ENCODE peak calls at places on chromosomes 11 and 22, in seven cellular contexts. Z is IMR-90, J is H1, X is neuronal stem cell, C is trophoblast cell, E is mesendoderm, H is H9. W is an unnamed sample.

GRCh38 chr22:19962909-19963806 is 21.5 kb upstream of the TXNRD2 start:
- DNase-seq in J (no peak), C (peak), X (no peak), Z (peak), E (peak), H (peak), W (peak)

GRCh38 chr22:45291931-45292290 is 7.2 kb downstream of the UPK3A start:
- DNase-seq in H (no peak), E (no peak), X (no peak), J (no peak), C (no peak), Z (no peak), W (no peak)

GRCh38 chr22:46754110-46754799 is 8.2 kb upstream of the TBC1D22A start:
- DNase-seq in E (no peak), H (no peak), Z (peak), J (no peak), C (peak), X (no peak), W (peak)

GRCh38 chr11:114080769-114081168 is 21.3 kb downstream of the ZBTB16 start:
- DNase-seq in E (no peak), X (no peak), H (no peak), J (no peak), C (no peak), Z (no peak), W (no peak)

GRCh38 chr11:125638315-125638714 is 13.4 kb downstream of the CHEK1 start:
- DNase-seq in C (no peak), E (no peak), J (no peak), H (no peak), X (no peak), Z (no peak), W (no peak)

GRCh38 chr22:23696326-23696851 is 5.6 kb downstream of the RGL4 start:
- DNase-seq in E (no peak), H (no peak), J (no peak), Z (peak), C (no peak), X (no peak), W (no peak)

GRCh38 chr11:18701614-18702216 is 3.1 kb downstream of the TMEM86A start:
- DNase-seq in Z (no peak), C (no peak), J (no peak), X (no peak), E (no peak), H (no peak), W (no peak)

GRCh38 chr22:26894766-26895485 is 237.5 kb downstream of the MIAT start:
- DNase-seq in J (no peak), E (no peak), X (no peak), Z (peak), H (no peak), C (no peak), W (peak)

GRCh38 chr11:86728562-86728961 is 56.1 kb upstream of the ME3 start:
- DNase-seq in C (no peak), H (no peak), E (no peak), Z (no peak), X (no peak), J (no peak), W (no peak)

GRCh38 chr11:102313225-102313940 is 3.9 kb upstream of the BIRC3 start:
- DNase-seq in E (no peak), J (no peak), Z (no peak), X (no peak), C (no peak), H (no peak), W (no peak)

GRCh38 chr11:125092669-125093068 is 18.8 kb downstream of the TMEM218 start:
- DNase-seq in Z (no peak), C (no peak), H (no peak), E (no peak), X (no peak), J (no peak), W (no peak)

GRCh38 chr11:60905551-60906113 is 753 bp downstream of the PRPF19 start:
- DNase-seq in X (no peak), H (no peak), E (peak), J (no peak), Z (peak), C (peak), W (peak)

GRCh38 chr11:61778920-61779650 is 13.3 kb downstream of the TMEM258 start:
- DNase-seq in C (no peak), E (no peak), Z (no peak), H (peak), J (no peak), X (no peak), W (no peak)

GRCh38 chr11:47504910-47505309 is 48.0 kb downstream of the CELF1 start:
- DNase-seq in E (no peak), H (no peak), C (no peak), Z (no peak), J (no peak), X (no peak), W (no peak)

GRCh38 chr11:31106326-31106725 is 263.2 kb downstream of the DCDC1 start:
- DNase-seq in Z (no peak), J (no peak), X (no peak), E (no peak), C (no peak), H (no peak), W (no peak)

GRCh38 chr11:117874910-117875396 is 1.5 kb downstream of the FXYD6 start:
- DNase-seq in C (no peak), X (no peak), E (no peak), H (no peak), J (no peak), Z (no peak), W (no peak)

GRCh38 chr11:108221401-108221800 is 1.0 kb downstream of the NPAT start:
- DNase-seq in E (no peak), C (peak), X (no peak), H (no peak), Z (peak), J (no peak), W (peak)

GRCh38 chr11:132140056-132140455 is 769.6 kb downstream of the NTM start:
- DNase-seq in Z (no peak), H (no peak), X (no peak), E (peak), C (no peak), J (no peak), W (no peak)

GRCh38 chr11:89477175-89477574 is 14.0 kb downstream of the NOX4 start:
- DNase-seq in J (no peak), H (peak), X (no peak), E (peak), C (peak), Z (no peak), W (no peak)

GRCh38 chr11:110529043-110529442 is 99.3 kb downstream of the FDX1 start:
- DNase-seq in C (peak), J (no peak), Z (no peak), E (peak), H (no peak), X (no peak), W (no peak)

GRCh38 chr22:32509045-32509444 is 34.4 kb downstream of the FBXO7 start:
- DNase-seq in E (no peak), C (no peak), X (no peak), Z (no peak), J (no peak), H (no peak), W (no peak)

GRCh38 chr11:111387318-111387863 is 8.3 kb upstream of the POU2AF1 start:
- DNase-seq in E (no peak), H (no peak), J (no peak), Z (no peak), C (no peak), X (no peak), W (no peak)

GRCh38 chr22:40533712-40534378 is 102.7 kb downstream of the MRTFA start:
- DNase-seq in Z (peak), J (no peak), X (no peak), H (no peak), E (peak), C (peak), W (peak)

GRCh38 chr11:110962907-110963306 is 250.7 kb upstream of the ARHGAP20 start:
- DNase-seq in J (no peak), X (no peak), H (no peak), C (no peak), E (no peak), Z (peak), W (peak)

GRCh38 chr22:27195104-27195503 is 537.7 kb downstream of the MIAT start:
- DNase-seq in H (no peak), X (no peak), E (no peak), J (no peak), C (no peak), Z (peak), W (no peak)

GRCh38 chr11:117146521-117146920 is 2.4 kb downstream of the PAFAH1B2 start:
- DNase-seq in J (no peak), X (no peak), H (no peak), Z (peak), E (peak), C (peak), W (peak)

GRCh38 chr22:32627091-32627490 is 152.5 kb downstream of the FBXO7 start:
- DNase-seq in H (no peak), E (no peak), C (no peak), X (no peak), Z (no peak), J (no peak), W (no peak)

GRCh38 chr11:86374586-86374985 is at the start of gene CCDC81:
- DNase-seq in Z (no peak), X (peak), E (peak), C (no peak), J (peak), H (peak), W (no peak)

GRCh38 chr11:1193326-1194230 is 29.3 kb upstream of the MUC5B start:
- DNase-seq in E (no peak), H (peak), X (no peak), J (no peak), C (no peak), Z (no peak), W (no peak)

GRCh38 chr22:48358886-48359612 is 1468.6 kb downstream of the BRD1 start:
- DNase-seq in E (no peak), H (no peak), Z (no peak), J (no peak), C (no peak), X (no peak), W (no peak)

GRCh38 chr11:112285918-112286317 is 25.3 kb upstream of the PLET1 start:
- DNase-seq in J (no peak), C (no peak), H (no peak), E (peak), X (no peak), Z (peak), W (peak)

GRCh38 chr11:66626926-66627325 is 10.5 kb downstream of the RBM14 start:
- DNase-seq in C (no peak), X (no peak), Z (no peak), H (no peak), E (no peak), J (no peak), W (no peak)

GRCh38 chr11:66625041-66625751 is 8.8 kb downstream of the RBM14 start:
- DNase-seq in J (no peak), C (no peak), H (no peak), X (no peak), E (no peak), Z (no peak), W (no peak)

GRCh38 chr11:66625752-66626149 is 9.3 kb downstream of the RBM14 start:
- DNase-seq in J (no peak), E (no peak), H (no peak), X (no peak), C (no peak), Z (no peak), W (no peak)

GRCh38 chr11:66628061-66628603 is 10.4 kb upstream of the RBM4 start:
- DNase-seq in H (no peak), X (no peak), Z (no peak), J (no peak), C (no peak), E (no peak), W (no peak)

GRCh38 chr11:66626382-66626781 is 10.0 kb downstream of the RBM14 start:
- DNase-seq in E (no peak), J (no peak), X (no peak), H (no peak), C (no peak), Z (no peak), W (no peak)
- H3K18ac ChIP-seq in E (no peak), J (no peak), X (no peak), H (no peak), C (no peak), Z (no peak), W (no peak)

GRCh38 chr11:36398261-36398953 is 102.3 kb downstream of the PRR5L start:
- DNase-seq in Z (no peak), E (no peak), J (no peak), X (no peak), C (no peak), H (no peak), W (no peak)
- H3K27ac ChIP-seq in Z (no peak), E (no peak), J (no peak), X (peak), C (no peak), H (no peak), W (no peak)

GRCh38 chr11:40286137-40286536 is 1173.3 kb downstream of the LRRC4C start:
- DNase-seq in J (no peak), X (no peak), C (no peak), E (no peak), H (no peak), Z (no peak), W (no peak)

GRCh38 chr11:40281055-40281580 is 1178.3 kb downstream of the LRRC4C start:
- DNase-seq in Z (no peak), X (no peak), J (no peak), H (no peak), E (peak), C (no peak), W (peak)

GRCh38 chr11:40289370-40289769 is 1170.1 kb downstream of the LRRC4C start:
- DNase-seq in Z (no peak), J (no peak), X (no peak), C (no peak), H (no peak), E (peak), W (no peak)

GRCh38 chr11:40288212-40288803 is 1171.1 kb downstream of the LRRC4C start:
- DNase-seq in Z (no peak), E (no peak), C (no peak), J (no peak), X (no peak), H (no peak), W (peak)

GRCh38 chr11:40285520-40285919 is 1173.9 kb downstream of the LRRC4C start:
- DNase-seq in J (no peak), X (no peak), E (no peak), Z (no peak), C (no peak), H (no peak), W (no peak)
- H4K8ac ChIP-seq in J (no peak), X (no peak), E (no peak), Z (no peak), C (no peak), H (no peak), W (no peak)

DNA sequence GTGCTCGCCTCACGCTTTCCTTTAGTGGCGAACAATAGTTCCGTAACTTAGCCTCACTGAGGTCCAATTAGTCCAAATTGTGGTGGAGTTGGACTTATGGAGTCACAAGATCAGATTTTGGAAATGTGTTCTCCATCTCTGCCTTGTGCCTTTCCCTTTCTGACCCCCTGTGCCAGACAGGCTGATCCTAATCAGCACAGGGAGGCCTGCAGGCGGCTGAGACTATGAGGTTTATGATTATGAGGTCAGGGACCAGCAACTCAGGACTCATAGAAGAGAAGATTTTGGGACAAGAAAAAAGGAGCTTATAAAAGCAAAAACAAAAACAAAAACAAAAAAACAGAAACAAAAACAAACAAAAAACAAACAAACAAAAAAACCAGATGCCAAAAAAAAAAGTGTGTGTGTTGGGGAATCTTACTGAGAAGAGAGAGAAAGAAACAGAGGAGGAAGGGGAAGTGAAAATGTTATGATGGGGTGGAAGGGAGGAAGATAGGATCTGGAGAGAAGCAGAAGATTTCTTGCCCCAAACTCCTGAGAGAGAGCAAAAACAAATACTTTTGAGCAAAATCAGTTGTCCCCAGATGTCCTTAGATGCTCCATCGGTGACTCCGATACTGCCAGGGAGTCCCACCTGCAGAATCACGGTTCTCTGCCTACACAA is 20.1 kb upstream of the GRAMD1B start:
- DNase-seq in J (no peak), C (no peak), X (no peak), H (no peak), Z (no peak), E (no peak), W (no peak)
- H3K18ac ChIP-seq in J (no peak), C (no peak), X (peak), H (no peak), Z (no peak), E (no peak), W (no peak)

DNA sequence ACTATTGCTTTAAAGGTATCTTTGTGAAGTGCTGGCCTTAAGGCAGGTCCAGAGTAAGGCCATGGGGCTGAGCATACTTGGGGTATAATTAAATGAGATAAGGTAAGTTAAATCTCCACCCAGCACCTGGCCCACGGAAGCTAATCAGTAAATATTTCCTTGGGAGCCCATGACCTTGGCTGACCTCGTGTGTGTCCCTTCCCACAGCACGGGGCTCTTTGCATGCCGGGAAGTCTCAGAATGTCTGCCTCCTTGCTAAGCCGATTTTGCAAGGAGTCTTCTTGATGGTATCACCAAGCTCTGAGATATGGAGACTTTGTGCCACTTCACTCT is 46.5 kb downstream of the ADM start:
- DNase-seq in J (no peak), Z (no peak), H (no peak), X (no peak), C (peak), E (no peak), W (no peak)
- H3K27ac ChIP-seq in J (peak), Z (peak), H (peak), X (peak), C (peak), E (peak), W (peak)

GRCh38 chr11:75514596-75514995 is 11.1 kb downstream of the GDPD5 start:
- DNase-seq in X (no peak), Z (no peak), H (no peak), J (no peak), E (no peak), C (no peak), W (no peak)
- H4K8ac ChIP-seq in X (no peak), Z (no peak), H (no peak), J (no peak), E (no peak), C (no peak), W (no peak)

DNA sequence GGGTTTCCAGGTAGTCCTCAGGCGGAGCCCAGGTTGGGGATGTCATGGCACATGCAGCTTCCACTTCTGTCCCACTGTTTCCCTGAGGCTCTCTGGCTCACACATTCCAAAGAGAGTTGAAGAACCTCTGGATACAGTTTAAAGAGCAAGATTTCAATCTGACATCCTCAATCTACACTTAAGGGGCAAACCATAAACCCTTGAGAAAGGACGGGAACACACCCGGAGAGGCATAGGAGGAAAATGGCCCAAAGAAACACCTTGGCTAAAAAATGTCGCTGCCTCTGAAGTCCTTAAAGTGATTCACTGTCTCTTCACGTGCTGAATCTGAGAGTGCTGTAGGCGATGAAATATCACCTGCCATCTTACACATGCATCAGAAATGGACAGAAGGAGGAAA is 70.9 kb upstream of the ARFGAP3 start:
- DNase-seq in J (no peak), H (no peak), E (no peak), X (no peak), C (peak), Z (no peak), W (no peak)
- H3K18ac ChIP-seq in J (no peak), H (no peak), E (no peak), X (no peak), C (no peak), Z (no peak), W (no peak)

DNA sequence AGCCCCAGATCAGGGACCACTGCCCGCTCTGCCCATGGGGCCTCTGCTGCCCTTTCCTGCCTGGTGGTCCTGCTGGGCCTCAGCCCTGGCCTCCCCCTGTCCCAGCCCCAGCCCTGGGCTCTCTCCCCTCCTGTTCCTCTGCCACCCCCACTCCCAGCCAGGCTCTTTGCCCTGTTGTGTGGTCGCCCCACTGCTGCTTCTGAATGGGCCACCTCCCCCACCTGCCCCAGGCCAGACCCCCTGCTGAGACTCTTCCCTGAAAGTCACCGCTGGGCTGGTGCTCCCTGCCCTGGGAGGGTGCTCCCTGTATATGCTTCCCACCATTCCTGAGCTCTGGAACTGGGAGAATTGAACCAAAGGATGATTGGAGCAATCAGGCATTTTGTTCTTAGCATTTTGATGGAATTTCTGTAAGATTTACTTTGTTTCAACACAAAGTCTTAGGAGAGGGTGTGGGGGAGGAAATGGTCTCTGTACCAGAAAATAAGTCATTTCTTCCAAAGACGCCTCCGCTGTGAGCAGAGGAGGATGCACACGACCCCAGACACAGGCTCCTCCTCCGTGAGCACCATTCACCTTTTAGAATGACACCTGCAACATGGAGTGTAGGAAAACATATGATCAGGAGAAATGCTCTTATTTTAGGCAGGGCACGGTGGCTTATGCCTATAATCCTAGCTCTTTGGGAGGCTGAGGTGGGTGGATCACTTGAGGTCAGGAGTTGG is 5.2 kb downstream of the APOBEC3B start:
- DNase-seq in E (no peak), Z (no peak), H (no peak), J (no peak), X (no peak), C (no peak), W (no peak)
- H3K27ac ChIP-seq in E (no peak), Z (no peak), H (no peak), J (no peak), X (no peak), C (no peak), W (no peak)

DNA sequence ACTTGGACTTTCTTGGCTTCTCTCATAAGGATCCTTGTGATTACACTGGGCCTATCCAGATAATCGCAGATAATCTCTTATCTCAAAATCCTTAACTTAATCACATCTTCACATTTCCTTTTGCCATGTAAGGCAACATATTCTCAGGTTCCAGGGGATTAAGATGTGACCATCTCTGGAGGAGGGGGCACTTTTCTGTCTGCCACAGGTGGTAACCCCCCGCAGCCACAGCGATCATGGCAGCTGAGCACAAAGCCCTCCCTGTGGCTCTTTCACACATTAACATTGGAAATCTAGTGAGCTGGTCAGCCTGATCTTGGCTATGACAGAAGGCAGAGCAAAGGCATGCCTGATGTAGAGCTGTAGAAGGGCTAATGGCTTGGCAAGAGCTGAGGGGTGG is 69.1 kb upstream of the CD82 start:
- DNase-seq in Z (no peak), H (no peak), X (no peak), J (no peak), C (peak), E (peak), W (no peak)
- H4K8ac ChIP-seq in Z (no peak), H (no peak), X (no peak), J (no peak), C (no peak), E (no peak), W (no peak)

W was measured in mesenchymal stem cell.